ENCODE peak calls at places on chromosomes 6 and 20, in ten cellular contexts. U, H, R, B, Z, N, V, C, S and L are unnamed samples.

GRCh38 chr6:144151010-144151727 is 852 bp downstream of the STX11 start:
- DNase-seq in B (no peak), C (peak; percentile 28), R (no peak), H (no peak), S (no peak), N (no peak), Z (no peak), V (peak; percentile 72), U (peak; percentile 28), L (no peak)

GRCh38 chr6:45445749-45446454 is 68.2 kb upstream of the SUPT3H start:
- DNase-seq in V (peak; percentile 98), N (no peak), U (peak; percentile 91), H (peak; percentile 44), S (peak; percentile 35), Z (no peak), B (no peak), C (peak; percentile 66), R (no peak), L (peak; percentile 99)

GRCh38 chr6:37698264-37699137 is 818 bp upstream of the MDGA1 start:
- DNase-seq in N (no peak), S (peak; percentile 56), R (peak; percentile 87), U (peak; percentile 62), Z (peak; percentile 16), B (peak; percentile 55), H (peak; percentile 66), V (peak; percentile 25), C (peak; percentile 33), L (no peak)

GRCh38 chr6:131015630-131016263 is 47.3 kb downstream of the EPB41L2 start:
- DNase-seq in U (no peak), H (no peak), N (no peak), C (no peak), S (peak; percentile 31), Z (no peak), V (no peak), R (no peak), B (no peak), L (no peak)

GRCh38 chr20:41161886-41162285 is 24.5 kb downstream of the PLCG1 start:
- DNase-seq in B (no peak), U (no peak), R (no peak), C (no peak), H (no peak), V (no peak), Z (no peak), N (peak; percentile 62), S (no peak), L (no peak)

GRCh38 chr6:82878812-82879211 is 186.8 kb downstream of the UBE3D start:
- DNase-seq in S (no peak), B (no peak), V (no peak), N (no peak), Z (no peak), C (no peak), H (no peak), R (no peak), U (peak; percentile 23), L (peak; percentile 59)

GRCh38 chr20:53569606-53570307 is 23.9 kb downstream of the ZNF217 start:
- DNase-seq in B (no peak), U (no peak), N (no peak), Z (no peak), S (no peak), R (no peak), H (no peak), V (no peak), C (no peak), L (no peak)

GRCh38 chr6:14811760-14812428 is 434.0 kb upstream of the JARID2 start:
- DNase-seq in Z (no peak), N (no peak), U (no peak), C (no peak), R (no peak), S (no peak), H (no peak), B (no peak), V (peak; percentile 14), L (peak; percentile 19)

GRCh38 chr6:107629545-107630147 is 139.7 kb downstream of the SOBP start:
- DNase-seq in H (peak; percentile 91), C (no peak), Z (no peak), R (no peak), V (no peak), U (peak; percentile 26), B (no peak), N (no peak), S (no peak), L (no peak)

GRCh38 chr6:12342664-12343063 is 52.5 kb downstream of the EDN1 start:
- DNase-seq in S (no peak), H (no peak), B (no peak), C (no peak), R (no peak), Z (no peak), V (no peak), N (no peak), U (no peak), L (no peak)

GRCh38 chr20:8757146-8757545 is 311.7 kb upstream of the PLCB4 start:
- DNase-seq in R (no peak), S (no peak), H (no peak), N (no peak), B (no peak), Z (no peak), C (no peak), V (no peak), U (no peak), L (no peak)

GRCh38 chr6:118171852-118172251 is 264.8 kb downstream of the SLC35F1 start:
- DNase-seq in U (no peak), Z (no peak), B (no peak), S (no peak), V (peak; percentile 23), R (no peak), H (no peak), C (no peak), N (no peak), L (no peak)

GRCh38 chr6:45838486-45838885 is 177.2 kb downstream of the CLIC5 start:
- DNase-seq in C (no peak), R (no peak), H (no peak), Z (no peak), V (no peak), B (no peak), U (no peak), S (no peak), N (no peak), L (no peak)

GRCh38 chr6:28254340-28254618 is 2.2 kb upstream of the ZKSCAN4 start:
- DNase-seq in B (no peak), Z (no peak), R (no peak), S (no peak), H (no peak), C (no peak), N (no peak), U (no peak), V (no peak), L (no peak)